ENCODE peak calls at places on chromosomes 1 and 21, in nine cellular contexts. One of them, this sample, is unnamed.

GRCh38 chr1:186183219-186183618 is 191.8 kb downstream of the TPR start:
- DNase-seq in A549: no peak
- DNase-seq in cardiac muscle cell: peak; percentile 64
- DNase-seq in left lung: no peak
- DNase-seq in body of pancreas: no peak
- DNase-seq in astrocyte of the cerebellum: no peak
- DNase-seq in cardiac fibroblast: peak; percentile 96
- DNase-seq in bronchial epithelial cell: peak; percentile 96
- DNase-seq in foreskin fibroblast: peak; percentile 93
- DNase-seq in this sample: no peak

GRCh38 chr1:17184822-17185484 is 20.0 kb upstream of the PADI1 start:
- DNase-seq in A549: no peak
- DNase-seq in cardiac muscle cell: no peak
- DNase-seq in left lung: no peak
- DNase-seq in body of pancreas: no peak
- DNase-seq in astrocyte of the cerebellum: no peak
- DNase-seq in cardiac fibroblast: no peak
- DNase-seq in bronchial epithelial cell: no peak
- DNase-seq in foreskin fibroblast: no peak
- DNase-seq in this sample: no peak

GRCh38 chr1:27623327-27624212 is 11.4 kb downstream of the FGR start:
- DNase-seq in A549: no peak
- DNase-seq in cardiac muscle cell: no peak
- DNase-seq in left lung: peak; percentile 61
- DNase-seq in body of pancreas: no peak
- DNase-seq in astrocyte of the cerebellum: no peak
- DNase-seq in cardiac fibroblast: no peak
- DNase-seq in bronchial epithelial cell: no peak
- DNase-seq in foreskin fibroblast: no peak
- DNase-seq in this sample: no peak

GRCh38 chr1:204453141-204453772 is 41.3 kb downstream of the PIK3C2B start:
- DNase-seq in A549: no peak
- DNase-seq in cardiac muscle cell: no peak
- DNase-seq in left lung: no peak
- DNase-seq in body of pancreas: no peak
- DNase-seq in astrocyte of the cerebellum: no peak
- DNase-seq in cardiac fibroblast: no peak
- DNase-seq in bronchial epithelial cell: peak; percentile 14
- DNase-seq in foreskin fibroblast: no peak
- DNase-seq in this sample: no peak

GRCh38 chr1:14723401-14723800 is 124.9 kb downstream of the KAZN start:
- DNase-seq in A549: no peak
- DNase-seq in cardiac muscle cell: no peak
- DNase-seq in left lung: no peak
- DNase-seq in body of pancreas: no peak
- DNase-seq in astrocyte of the cerebellum: no peak
- DNase-seq in cardiac fibroblast: no peak
- DNase-seq in bronchial epithelial cell: no peak
- DNase-seq in foreskin fibroblast: no peak
- DNase-seq in this sample: no peak

GRCh38 chr1:63368131-63368530 is 704 bp downstream of the ALG6 start:
- DNase-seq in A549: no peak
- DNase-seq in cardiac muscle cell: no peak
- DNase-seq in left lung: no peak
- DNase-seq in body of pancreas: no peak
- DNase-seq in astrocyte of the cerebellum: no peak
- DNase-seq in cardiac fibroblast: no peak
- DNase-seq in bronchial epithelial cell: peak; percentile 4
- DNase-seq in foreskin fibroblast: no peak
- DNase-seq in this sample: no peak

GRCh38 chr1:19670787-19671186 is 6.1 kb downstream of the HTR6 start:
- DNase-seq in A549: no peak
- DNase-seq in cardiac muscle cell: no peak
- DNase-seq in left lung: no peak
- DNase-seq in body of pancreas: no peak
- DNase-seq in astrocyte of the cerebellum: no peak
- DNase-seq in cardiac fibroblast: no peak
- DNase-seq in bronchial epithelial cell: no peak
- DNase-seq in foreskin fibroblast: no peak
- DNase-seq in this sample: no peak

GRCh38 chr1:28265577-28265976 is 6.3 kb downstream of the SESN2 start:
- DNase-seq in A549: no peak
- DNase-seq in cardiac muscle cell: no peak
- DNase-seq in left lung: no peak
- DNase-seq in body of pancreas: no peak
- DNase-seq in astrocyte of the cerebellum: no peak
- DNase-seq in cardiac fibroblast: no peak
- DNase-seq in bronchial epithelial cell: no peak
- DNase-seq in foreskin fibroblast: no peak
- DNase-seq in this sample: no peak

GRCh38 chr1:86774305-86775304 is 70.2 kb downstream of the SH3GLB1 start:
- DNase-seq in A549: peak; percentile 40
- DNase-seq in cardiac muscle cell: peak; percentile 96
- DNase-seq in left lung: no peak
- DNase-seq in body of pancreas: peak; percentile 51
- DNase-seq in astrocyte of the cerebellum: no peak
- DNase-seq in cardiac fibroblast: peak; percentile 92
- DNase-seq in bronchial epithelial cell: peak; percentile 94
- DNase-seq in foreskin fibroblast: peak; percentile 95
- DNase-seq in this sample: no peak

GRCh38 chr1:2050793-2051682 is 827 bp downstream of the PRKCZ start:
- DNase-seq in A549: no peak
- DNase-seq in cardiac muscle cell: no peak
- DNase-seq in left lung: peak; percentile 86
- DNase-seq in body of pancreas: no peak
- DNase-seq in astrocyte of the cerebellum: no peak
- DNase-seq in cardiac fibroblast: no peak
- DNase-seq in bronchial epithelial cell: no peak
- DNase-seq in foreskin fibroblast: no peak
- DNase-seq in this sample: no peak
- H3K4me3 ChIP-seq in A549: peak overlapping the region; percentile 90
- H3K4me3 ChIP-seq in cardiac muscle cell: peak overlapping the region; percentile 76
- H3K4me3 ChIP-seq in left lung: peak overlapping the region; percentile 62
- H3K4me3 ChIP-seq in body of pancreas: peak overlapping the region; percentile 37
- H3K4me3 ChIP-seq in astrocyte of the cerebellum: peak overlapping the region; percentile 24
- H3K4me3 ChIP-seq in cardiac fibroblast: no peak overlapping the region
- H3K4me3 ChIP-seq in bronchial epithelial cell: peak overlapping the region; percentile 93
- H3K4me3 ChIP-seq in foreskin fibroblast: no peak overlapping the region
- H3K4me3 ChIP-seq in this sample: peak overlapping the region; percentile 80

GRCh38 chr1:211630236-211631081 is 45.0 kb downstream of the NEK2 start:
- DNase-seq in A549: no peak
- DNase-seq in cardiac muscle cell: peak; percentile 70
- DNase-seq in left lung: no peak
- DNase-seq in body of pancreas: peak; percentile 25
- DNase-seq in astrocyte of the cerebellum: no peak
- DNase-seq in cardiac fibroblast: no peak
- DNase-seq in bronchial epithelial cell: no peak
- DNase-seq in foreskin fibroblast: peak; percentile 38
- DNase-seq in this sample: no peak
- TF ChIP-seq CTCF in A549: no peak
- TF ChIP-seq CTCF in cardiac muscle cell: peak; percentile 27
- TF ChIP-seq CTCF in left lung: no peak
- TF ChIP-seq CTCF in body of pancreas: no peak
- TF ChIP-seq CTCF in astrocyte of the cerebellum: peak; percentile 18
- TF ChIP-seq CTCF in cardiac fibroblast: peak; percentile 18
- TF ChIP-seq CTCF in bronchial epithelial cell: no peak
- TF ChIP-seq CTCF in foreskin fibroblast: no peak
- TF ChIP-seq CTCF in this sample: no peak

GRCh38 chr1:207909687-207910086 is 1.2 kb downstream of the CD34 start:
- DNase-seq in A549: no peak
- DNase-seq in cardiac muscle cell: no peak
- DNase-seq in left lung: no peak
- DNase-seq in body of pancreas: no peak
- DNase-seq in astrocyte of the cerebellum: no peak
- DNase-seq in cardiac fibroblast: no peak
- DNase-seq in bronchial epithelial cell: no peak
- DNase-seq in foreskin fibroblast: no peak
- DNase-seq in this sample: no peak

GRCh38 chr1:207908112-207908734 is 2.7 kb downstream of the CD34 start:
- DNase-seq in A549: no peak
- DNase-seq in cardiac muscle cell: peak; percentile 24
- DNase-seq in left lung: no peak
- DNase-seq in body of pancreas: no peak
- DNase-seq in astrocyte of the cerebellum: no peak
- DNase-seq in cardiac fibroblast: no peak
- DNase-seq in bronchial epithelial cell: no peak
- DNase-seq in foreskin fibroblast: no peak
- DNase-seq in this sample: no peak

GRCh38 chr1:207913951-207914350 is 3.0 kb upstream of the CD34 start:
- DNase-seq in A549: no peak
- DNase-seq in cardiac muscle cell: no peak
- DNase-seq in left lung: no peak
- DNase-seq in body of pancreas: no peak
- DNase-seq in astrocyte of the cerebellum: no peak
- DNase-seq in cardiac fibroblast: no peak
- DNase-seq in bronchial epithelial cell: no peak
- DNase-seq in foreskin fibroblast: no peak
- DNase-seq in this sample: no peak

GRCh38 chr1:207910678-207911354 is at the start of gene CD34:
- DNase-seq in A549: no peak
- DNase-seq in cardiac muscle cell: peak; percentile 36
- DNase-seq in left lung: peak; percentile 80
- DNase-seq in body of pancreas: no peak
- DNase-seq in astrocyte of the cerebellum: no peak
- DNase-seq in cardiac fibroblast: peak; percentile 54
- DNase-seq in bronchial epithelial cell: no peak
- DNase-seq in foreskin fibroblast: peak; percentile 38
- DNase-seq in this sample: no peak

DNA sequence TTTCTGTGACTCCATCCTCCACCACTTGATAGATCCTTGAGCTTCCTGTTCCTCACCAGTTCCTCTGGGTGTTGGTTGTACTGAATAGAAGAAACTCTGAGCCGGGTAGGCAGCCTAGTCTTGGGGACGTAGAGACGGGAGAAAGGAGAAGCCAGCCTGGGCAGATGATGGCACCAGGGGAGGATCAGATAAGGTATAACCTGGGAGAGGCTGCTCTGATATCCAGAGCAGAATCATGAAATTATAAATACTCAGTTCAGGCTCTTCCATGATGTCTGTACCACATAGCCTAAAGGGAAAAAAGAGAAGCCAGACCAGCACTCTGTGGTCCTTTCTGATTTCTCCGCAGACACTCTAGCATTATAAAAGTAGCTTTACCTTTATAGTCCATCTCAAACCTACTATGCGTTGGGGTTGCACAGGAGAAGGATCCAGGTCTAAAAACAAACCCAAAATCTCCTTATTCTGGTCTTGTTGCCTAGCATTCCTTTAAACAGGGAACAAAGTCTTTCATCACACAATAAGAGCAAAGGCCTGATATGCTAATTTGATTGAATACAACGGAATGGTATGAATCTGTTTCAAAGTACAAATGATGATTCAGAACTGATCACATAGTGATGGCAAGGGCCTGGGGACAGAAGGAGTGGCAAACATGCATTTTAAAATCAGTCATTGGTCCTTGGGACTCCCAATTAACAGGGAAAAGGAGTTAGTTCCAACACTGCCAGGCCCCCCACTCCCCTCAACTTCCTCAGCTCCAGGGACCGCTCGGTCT is 1.2 kb upstream of the CD34 start:
- DNase-seq in A549: no peak
- DNase-seq in cardiac muscle cell: no peak
- DNase-seq in left lung: no peak
- DNase-seq in body of pancreas: no peak
- DNase-seq in astrocyte of the cerebellum: no peak
- DNase-seq in cardiac fibroblast: peak; percentile 61
- DNase-seq in bronchial epithelial cell: peak; percentile 75
- DNase-seq in foreskin fibroblast: peak; percentile 47
- DNase-seq in this sample: no peak
- H3K4me3 ChIP-seq in A549: no peak overlapping the region
- H3K4me3 ChIP-seq in cardiac muscle cell: no peak overlapping the region
- H3K4me3 ChIP-seq in left lung: no peak overlapping the region
- H3K4me3 ChIP-seq in body of pancreas: no peak overlapping the region
- H3K4me3 ChIP-seq in astrocyte of the cerebellum: no peak overlapping the region
- H3K4me3 ChIP-seq in cardiac fibroblast: no peak overlapping the region
- H3K4me3 ChIP-seq in bronchial epithelial cell: no peak overlapping the region
- H3K4me3 ChIP-seq in foreskin fibroblast: no peak overlapping the region
- H3K4me3 ChIP-seq in this sample: no peak overlapping the region

DNA sequence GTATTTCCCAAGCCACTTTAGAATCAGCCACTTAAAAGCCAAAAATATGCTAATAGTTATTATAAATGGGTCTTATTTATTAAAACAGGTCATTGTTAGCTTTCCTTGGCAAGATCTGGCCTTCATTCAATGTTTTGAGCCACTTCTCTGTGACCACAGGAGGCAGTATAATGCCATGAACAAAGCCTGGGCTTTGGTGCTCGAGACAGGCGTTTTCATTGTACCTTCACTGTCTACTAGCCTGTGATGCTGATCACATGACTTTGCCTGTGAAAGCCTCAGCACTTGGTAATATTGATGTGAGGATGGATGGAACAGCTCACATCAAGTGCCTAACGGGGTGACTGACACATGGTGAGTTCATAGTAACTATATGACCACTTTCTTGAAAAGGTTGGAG is 217.0 kb downstream of the RWDD3 start:
- DNase-seq in A549: no peak
- DNase-seq in cardiac muscle cell: no peak
- DNase-seq in left lung: no peak
- DNase-seq in body of pancreas: peak; percentile 19
- DNase-seq in astrocyte of the cerebellum: no peak
- DNase-seq in cardiac fibroblast: peak; percentile 0
- DNase-seq in bronchial epithelial cell: peak; percentile 16
- DNase-seq in foreskin fibroblast: no peak
- DNase-seq in this sample: peak; percentile 31
- TF ChIP-seq CTCF in A549: no peak
- TF ChIP-seq CTCF in cardiac muscle cell: no peak
- TF ChIP-seq CTCF in left lung: no peak
- TF ChIP-seq CTCF in body of pancreas: peak; percentile 40
- TF ChIP-seq CTCF in astrocyte of the cerebellum: no peak
- TF ChIP-seq CTCF in cardiac fibroblast: no peak
- TF ChIP-seq CTCF in bronchial epithelial cell: peak; percentile 25
- TF ChIP-seq CTCF in foreskin fibroblast: no peak
- TF ChIP-seq CTCF in this sample: peak; percentile 68

DNA sequence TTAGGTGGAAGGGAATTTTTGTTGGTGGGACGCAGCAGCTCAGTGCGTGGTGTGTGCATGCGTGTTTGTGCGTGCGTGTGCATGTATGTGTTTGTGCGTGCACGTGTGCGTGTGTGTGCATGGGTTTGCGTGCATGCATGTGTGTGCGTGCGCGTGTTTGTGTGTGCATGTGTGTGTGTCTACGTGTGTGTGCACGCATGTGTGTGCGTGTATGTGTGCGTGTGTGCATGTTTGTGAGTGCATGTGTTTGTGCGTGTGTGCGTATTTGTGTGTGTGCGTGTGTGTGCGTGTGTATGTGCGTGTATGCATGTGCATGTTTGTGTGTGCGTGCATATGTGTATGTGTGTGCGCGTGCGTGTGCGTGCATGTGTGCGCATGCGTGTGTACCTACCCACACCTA is 20.2 kb downstream of the ATP5PO start:
- DNase-seq in A549: no peak
- DNase-seq in cardiac muscle cell: no peak
- DNase-seq in left lung: no peak
- DNase-seq in body of pancreas: no peak
- DNase-seq in astrocyte of the cerebellum: no peak
- DNase-seq in cardiac fibroblast: no peak
- DNase-seq in bronchial epithelial cell: no peak
- DNase-seq in foreskin fibroblast: no peak
- DNase-seq in this sample: no peak
- H3K4me3 ChIP-seq in A549: no peak overlapping the region
- H3K4me3 ChIP-seq in cardiac muscle cell: no peak overlapping the region
- H3K4me3 ChIP-seq in left lung: no peak overlapping the region
- H3K4me3 ChIP-seq in body of pancreas: no peak overlapping the region
- H3K4me3 ChIP-seq in astrocyte of the cerebellum: no peak overlapping the region
- H3K4me3 ChIP-seq in cardiac fibroblast: no peak overlapping the region
- H3K4me3 ChIP-seq in bronchial epithelial cell: no peak overlapping the region
- H3K4me3 ChIP-seq in foreskin fibroblast: no peak overlapping the region
- H3K4me3 ChIP-seq in this sample: no peak overlapping the region

GRCh38 chr1:206430031-206430983 is 40.0 kb upstream of the IKBKE start:
- DNase-seq in A549: no peak
- DNase-seq in cardiac muscle cell: peak; percentile 86
- DNase-seq in left lung: no peak
- DNase-seq in body of pancreas: no peak
- DNase-seq in astrocyte of the cerebellum: no peak
- DNase-seq in cardiac fibroblast: peak; percentile 94
- DNase-seq in bronchial epithelial cell: peak; percentile 99
- DNase-seq in foreskin fibroblast: peak; percentile 64
- DNase-seq in this sample: no peak
- TF ChIP-seq CTCF in A549: no peak
- TF ChIP-seq CTCF in cardiac muscle cell: peak; percentile 50
- TF ChIP-seq CTCF in left lung: no peak
- TF ChIP-seq CTCF in body of pancreas: peak; percentile 22
- TF ChIP-seq CTCF in astrocyte of the cerebellum: no peak
- TF ChIP-seq CTCF in cardiac fibroblast: peak; percentile 21
- TF ChIP-seq CTCF in bronchial epithelial cell: no peak
- TF ChIP-seq CTCF in foreskin fibroblast: peak; percentile 25
- TF ChIP-seq CTCF in this sample: peak; percentile 7

This sample was measured in LNCaP clone FGC.